ENCODE peak calls at places on chromosomes 4 and X, in eight cellular contexts. One of them, this sample, is unnamed.

GRCh38 chrX:103585421-103586313 is at the start of gene TCEAL4:
- DNase-seq in nephron progenitor cell: peak; percentile 64
- DNase-seq in brain microvascular endothelial cell: peak; percentile 20
- DNase-seq in activated T-helper 1 cell treated with Interleukin-2 at 50 U/mL for 16 hours: no peak
- DNase-seq in HFF-Myc: no peak
- DNase-seq in Ammon's horn: peak; percentile 73
- DNase-seq in EL: peak; percentile 41
- DNase-seq in progenitor cell of endocrine pancreas: peak; percentile 36
- DNase-seq in this sample: peak; percentile 33

GRCh38 chr4:21888195-21888976 is 60.2 kb downstream of the KCNIP4 start:
- DNase-seq in nephron progenitor cell: no peak
- DNase-seq in brain microvascular endothelial cell: peak; percentile 89
- DNase-seq in activated T-helper 1 cell treated with Interleukin-2 at 50 U/mL for 16 hours: no peak
- DNase-seq in HFF-Myc: peak; percentile 61
- DNase-seq in Ammon's horn: no peak
- DNase-seq in EL: peak; percentile 91
- DNase-seq in progenitor cell of endocrine pancreas: no peak
- DNase-seq in this sample: peak; percentile 95

GRCh38 chrX:74383611-74384010 is 37.7 kb upstream of the SLC16A2 start:
- DNase-seq in nephron progenitor cell: peak; percentile 16
- DNase-seq in brain microvascular endothelial cell: peak; percentile 35
- DNase-seq in activated T-helper 1 cell treated with Interleukin-2 at 50 U/mL for 16 hours: no peak
- DNase-seq in HFF-Myc: peak; percentile 20
- DNase-seq in Ammon's horn: peak; percentile 72
- DNase-seq in EL: peak; percentile 56
- DNase-seq in progenitor cell of endocrine pancreas: no peak
- DNase-seq in this sample: peak; percentile 58

GRCh38 chrX:131081772-131082755 is 23.9 kb downstream of the ARHGAP36 start:
- DNase-seq in nephron progenitor cell: peak; percentile 60
- DNase-seq in brain microvascular endothelial cell: no peak
- DNase-seq in activated T-helper 1 cell treated with Interleukin-2 at 50 U/mL for 16 hours: no peak
- DNase-seq in HFF-Myc: no peak
- DNase-seq in Ammon's horn: no peak
- DNase-seq in EL: no peak
- DNase-seq in progenitor cell of endocrine pancreas: no peak
- DNase-seq in this sample: no peak

GRCh38 chr4:7890635-7891393 is 48.8 kb downstream of the AFAP1 start:
- DNase-seq in nephron progenitor cell: no peak
- DNase-seq in brain microvascular endothelial cell: no peak
- DNase-seq in activated T-helper 1 cell treated with Interleukin-2 at 50 U/mL for 16 hours: no peak
- DNase-seq in HFF-Myc: peak; percentile 71
- DNase-seq in Ammon's horn: no peak
- DNase-seq in EL: peak; percentile 94
- DNase-seq in progenitor cell of endocrine pancreas: no peak
- DNase-seq in this sample: peak; percentile 63

GRCh38 chr4:148926861-148927260 is 484.6 kb upstream of the NR3C2 start:
- DNase-seq in nephron progenitor cell: no peak
- DNase-seq in brain microvascular endothelial cell: no peak
- DNase-seq in activated T-helper 1 cell treated with Interleukin-2 at 50 U/mL for 16 hours: no peak
- DNase-seq in HFF-Myc: no peak
- DNase-seq in Ammon's horn: no peak
- DNase-seq in EL: no peak
- DNase-seq in progenitor cell of endocrine pancreas: no peak
- DNase-seq in this sample: peak; percentile 76

GRCh38 chr4:129804458-129804981 is 708.6 kb downstream of the C4orf33 start:
- DNase-seq in nephron progenitor cell: no peak
- DNase-seq in brain microvascular endothelial cell: no peak
- DNase-seq in activated T-helper 1 cell treated with Interleukin-2 at 50 U/mL for 16 hours: no peak
- DNase-seq in HFF-Myc: no peak
- DNase-seq in Ammon's horn: no peak
- DNase-seq in EL: no peak
- DNase-seq in progenitor cell of endocrine pancreas: no peak
- DNase-seq in this sample: no peak

GRCh38 chr4:52780627-52781354 is 29.6 kb upstream of the ERVMER34-1 start:
- DNase-seq in nephron progenitor cell: no peak
- DNase-seq in brain microvascular endothelial cell: peak; percentile 5
- DNase-seq in activated T-helper 1 cell treated with Interleukin-2 at 50 U/mL for 16 hours: no peak
- DNase-seq in HFF-Myc: no peak
- DNase-seq in Ammon's horn: no peak
- DNase-seq in EL: peak; percentile 6
- DNase-seq in progenitor cell of endocrine pancreas: no peak
- DNase-seq in this sample: no peak

GRCh38 chrX:107014927-107015326 is 14.9 kb upstream of the MORC4 start:
- DNase-seq in nephron progenitor cell: no peak
- DNase-seq in brain microvascular endothelial cell: no peak
- DNase-seq in activated T-helper 1 cell treated with Interleukin-2 at 50 U/mL for 16 hours: no peak
- DNase-seq in HFF-Myc: no peak
- DNase-seq in Ammon's horn: no peak
- DNase-seq in EL: no peak
- DNase-seq in progenitor cell of endocrine pancreas: no peak
- DNase-seq in this sample: no peak

GRCh38 chrX:23616361-23616760 is 50.9 kb upstream of the PRDX4 start:
- DNase-seq in nephron progenitor cell: no peak
- DNase-seq in brain microvascular endothelial cell: peak; percentile 5
- DNase-seq in activated T-helper 1 cell treated with Interleukin-2 at 50 U/mL for 16 hours: no peak
- DNase-seq in HFF-Myc: no peak
- DNase-seq in Ammon's horn: peak; percentile 17
- DNase-seq in EL: peak; percentile 8
- DNase-seq in progenitor cell of endocrine pancreas: no peak
- DNase-seq in this sample: peak; percentile 36

GRCh38 chr4:85367815-85368214 is 107.1 kb upstream of the ARHGAP24 start:
- DNase-seq in nephron progenitor cell: no peak
- DNase-seq in brain microvascular endothelial cell: no peak
- DNase-seq in activated T-helper 1 cell treated with Interleukin-2 at 50 U/mL for 16 hours: no peak
- DNase-seq in HFF-Myc: no peak
- DNase-seq in Ammon's horn: no peak
- DNase-seq in EL: no peak
- DNase-seq in progenitor cell of endocrine pancreas: no peak
- DNase-seq in this sample: no peak

GRCh38 chrX:53456254-53456653 is 22.1 kb upstream of the HSD17B10 start:
- DNase-seq in nephron progenitor cell: no peak
- DNase-seq in brain microvascular endothelial cell: no peak
- DNase-seq in activated T-helper 1 cell treated with Interleukin-2 at 50 U/mL for 16 hours: no peak
- DNase-seq in HFF-Myc: no peak
- DNase-seq in Ammon's horn: no peak
- DNase-seq in EL: peak; percentile 47
- DNase-seq in progenitor cell of endocrine pancreas: no peak
- DNase-seq in this sample: peak; percentile 47

GRCh38 chr4:78481180-78481579 is 70.4 kb upstream of the ANXA3 start:
- DNase-seq in nephron progenitor cell: no peak
- DNase-seq in brain microvascular endothelial cell: peak; percentile 48
- DNase-seq in activated T-helper 1 cell treated with Interleukin-2 at 50 U/mL for 16 hours: no peak
- DNase-seq in HFF-Myc: peak; percentile 78
- DNase-seq in Ammon's horn: no peak
- DNase-seq in EL: peak; percentile 91
- DNase-seq in progenitor cell of endocrine pancreas: no peak
- DNase-seq in this sample: peak; percentile 66

GRCh38 chr4:152972821-152973613 is 36.9 kb downstream of the FHDC1 start:
- DNase-seq in nephron progenitor cell: no peak
- DNase-seq in brain microvascular endothelial cell: peak; percentile 81
- DNase-seq in activated T-helper 1 cell treated with Interleukin-2 at 50 U/mL for 16 hours: no peak
- DNase-seq in HFF-Myc: peak; percentile 55
- DNase-seq in Ammon's horn: no peak
- DNase-seq in EL: peak; percentile 91
- DNase-seq in progenitor cell of endocrine pancreas: no peak
- DNase-seq in this sample: peak; percentile 95

GRCh38 chr4:153222162-153222789 is 18.0 kb downstream of the TRIM2 start:
- DNase-seq in nephron progenitor cell: peak; percentile 49
- DNase-seq in brain microvascular endothelial cell: peak; percentile 75
- DNase-seq in activated T-helper 1 cell treated with Interleukin-2 at 50 U/mL for 16 hours: no peak
- DNase-seq in HFF-Myc: peak; percentile 63
- DNase-seq in Ammon's horn: peak; percentile 71
- DNase-seq in EL: peak; percentile 85
- DNase-seq in progenitor cell of endocrine pancreas: no peak
- DNase-seq in this sample: peak; percentile 79

GRCh38 chr4:145909331-145909730 is 29.3 kb downstream of the ZNF827 start:
- DNase-seq in nephron progenitor cell: peak; percentile 28
- DNase-seq in brain microvascular endothelial cell: no peak
- DNase-seq in activated T-helper 1 cell treated with Interleukin-2 at 50 U/mL for 16 hours: no peak
- DNase-seq in HFF-Myc: no peak
- DNase-seq in Ammon's horn: no peak
- DNase-seq in EL: peak; percentile 29
- DNase-seq in progenitor cell of endocrine pancreas: no peak
- DNase-seq in this sample: peak; percentile 93

GRCh38 chrX:134235236-134235635 is 1.7 kb upstream of the CCDC160 start:
- DNase-seq in nephron progenitor cell: no peak
- DNase-seq in brain microvascular endothelial cell: no peak
- DNase-seq in activated T-helper 1 cell treated with Interleukin-2 at 50 U/mL for 16 hours: no peak
- DNase-seq in HFF-Myc: no peak
- DNase-seq in Ammon's horn: no peak
- DNase-seq in EL: no peak
- DNase-seq in progenitor cell of endocrine pancreas: no peak
- DNase-seq in this sample: no peak

GRCh38 chr4:169407217-169407845 is 136.6 kb upstream of the SH3RF1 start:
- DNase-seq in nephron progenitor cell: no peak
- DNase-seq in brain microvascular endothelial cell: no peak
- DNase-seq in activated T-helper 1 cell treated with Interleukin-2 at 50 U/mL for 16 hours: no peak
- DNase-seq in HFF-Myc: no peak
- DNase-seq in Ammon's horn: no peak
- DNase-seq in EL: no peak
- DNase-seq in progenitor cell of endocrine pancreas: no peak
- DNase-seq in this sample: no peak

GRCh38 chrX:57771689-57772088 is 91.6 kb upstream of the NLRP2B start:
- DNase-seq in nephron progenitor cell: no peak
- DNase-seq in brain microvascular endothelial cell: no peak
- DNase-seq in activated T-helper 1 cell treated with Interleukin-2 at 50 U/mL for 16 hours: no peak
- DNase-seq in HFF-Myc: no peak
- DNase-seq in Ammon's horn: no peak
- DNase-seq in EL: no peak
- DNase-seq in progenitor cell of endocrine pancreas: no peak
- DNase-seq in this sample: no peak

GRCh38 chrX:124346064-124346876 is at the start of gene SH2D1A:
- DNase-seq in nephron progenitor cell: no peak
- DNase-seq in brain microvascular endothelial cell: no peak
- DNase-seq in activated T-helper 1 cell treated with Interleukin-2 at 50 U/mL for 16 hours: no peak
- DNase-seq in HFF-Myc: no peak
- DNase-seq in Ammon's horn: no peak
- DNase-seq in EL: no peak
- DNase-seq in progenitor cell of endocrine pancreas: no peak
- DNase-seq in this sample: no peak

GRCh38 chrX:151680805-151681204 is 14.5 kb upstream of the PRRG3 start:
- DNase-seq in nephron progenitor cell: peak; percentile 74
- DNase-seq in brain microvascular endothelial cell: peak; percentile 27
- DNase-seq in activated T-helper 1 cell treated with Interleukin-2 at 50 U/mL for 16 hours: no peak
- DNase-seq in HFF-Myc: no peak
- DNase-seq in Ammon's horn: peak; percentile 16
- DNase-seq in EL: peak; percentile 28
- DNase-seq in progenitor cell of endocrine pancreas: peak; percentile 48
- DNase-seq in this sample: peak; percentile 35

GRCh38 chr4:25123236-25123635 is 37.0 kb downstream of the SEPSECS start:
- DNase-seq in nephron progenitor cell: no peak
- DNase-seq in brain microvascular endothelial cell: no peak
- DNase-seq in activated T-helper 1 cell treated with Interleukin-2 at 50 U/mL for 16 hours: no peak
- DNase-seq in HFF-Myc: no peak
- DNase-seq in Ammon's horn: no peak
- DNase-seq in EL: no peak
- DNase-seq in progenitor cell of endocrine pancreas: no peak
- DNase-seq in this sample: no peak

GRCh38 chr4:70838400-70838971 is 1.2 kb downstream of the GRSF1 start:
- DNase-seq in nephron progenitor cell: no peak
- DNase-seq in brain microvascular endothelial cell: no peak
- DNase-seq in activated T-helper 1 cell treated with Interleukin-2 at 50 U/mL for 16 hours: no peak
- DNase-seq in HFF-Myc: no peak
- DNase-seq in Ammon's horn: no peak
- DNase-seq in EL: peak; percentile 8
- DNase-seq in progenitor cell of endocrine pancreas: no peak
- DNase-seq in this sample: no peak

GRCh38 chr4:9762823-9763475 is 18.5 kb upstream of the DRD5 start:
- DNase-seq in nephron progenitor cell: peak; percentile 52
- DNase-seq in brain microvascular endothelial cell: peak; percentile 62
- DNase-seq in activated T-helper 1 cell treated with Interleukin-2 at 50 U/mL for 16 hours: no peak
- DNase-seq in HFF-Myc: peak; percentile 22
- DNase-seq in Ammon's horn: peak; percentile 90
- DNase-seq in EL: peak; percentile 56
- DNase-seq in progenitor cell of endocrine pancreas: peak; percentile 38
- DNase-seq in this sample: peak; percentile 80

GRCh38 chr4:6695660-6696581 is 2.2 kb downstream of the S100P start:
- DNase-seq in nephron progenitor cell: no peak
- DNase-seq in brain microvascular endothelial cell: no peak
- DNase-seq in activated T-helper 1 cell treated with Interleukin-2 at 50 U/mL for 16 hours: peak; percentile 67
- DNase-seq in HFF-Myc: no peak
- DNase-seq in Ammon's horn: no peak
- DNase-seq in EL: no peak
- DNase-seq in progenitor cell of endocrine pancreas: no peak
- DNase-seq in this sample: no peak

GRCh38 chrX:54640721-54641120 is 110.7 kb downstream of the GNL3L start:
- DNase-seq in nephron progenitor cell: peak; percentile 8
- DNase-seq in brain microvascular endothelial cell: no peak
- DNase-seq in activated T-helper 1 cell treated with Interleukin-2 at 50 U/mL for 16 hours: no peak
- DNase-seq in HFF-Myc: peak; percentile 31
- DNase-seq in Ammon's horn: no peak
- DNase-seq in EL: no peak
- DNase-seq in progenitor cell of endocrine pancreas: no peak
- DNase-seq in this sample: no peak

GRCh38 chrX:44025611-44026010 is 52.4 kb upstream of the NDP start:
- DNase-seq in nephron progenitor cell: no peak
- DNase-seq in brain microvascular endothelial cell: peak; percentile 52
- DNase-seq in activated T-helper 1 cell treated with Interleukin-2 at 50 U/mL for 16 hours: no peak
- DNase-seq in HFF-Myc: no peak
- DNase-seq in Ammon's horn: no peak
- DNase-seq in EL: peak; percentile 19
- DNase-seq in progenitor cell of endocrine pancreas: no peak
- DNase-seq in this sample: no peak

GRCh38 chr4:158758142-158758541 is 10.7 kb upstream of the FNIP2 start:
- DNase-seq in nephron progenitor cell: no peak
- DNase-seq in brain microvascular endothelial cell: no peak
- DNase-seq in activated T-helper 1 cell treated with Interleukin-2 at 50 U/mL for 16 hours: no peak
- DNase-seq in HFF-Myc: no peak
- DNase-seq in Ammon's horn: no peak
- DNase-seq in EL: peak; percentile 49
- DNase-seq in progenitor cell of endocrine pancreas: no peak
- DNase-seq in this sample: no peak

GRCh38 chr4:100290585-100290984 is 100.3 kb upstream of the DDIT4L start:
- DNase-seq in nephron progenitor cell: no peak
- DNase-seq in brain microvascular endothelial cell: no peak
- DNase-seq in activated T-helper 1 cell treated with Interleukin-2 at 50 U/mL for 16 hours: no peak
- DNase-seq in HFF-Myc: no peak
- DNase-seq in Ammon's horn: no peak
- DNase-seq in EL: peak; percentile 46
- DNase-seq in progenitor cell of endocrine pancreas: no peak
- DNase-seq in this sample: peak; percentile 87

GRCh38 chrX:153902388-153902787 is 2.1 kb upstream of the AVPR2 start:
- DNase-seq in nephron progenitor cell: no peak
- DNase-seq in brain microvascular endothelial cell: no peak
- DNase-seq in activated T-helper 1 cell treated with Interleukin-2 at 50 U/mL for 16 hours: no peak
- DNase-seq in HFF-Myc: no peak
- DNase-seq in Ammon's horn: no peak
- DNase-seq in EL: peak; percentile 54
- DNase-seq in progenitor cell of endocrine pancreas: no peak
- DNase-seq in this sample: peak; percentile 12

GRCh38 chrX:39112143-39112542 is 310.9 kb downstream of the MID1IP1 start:
- DNase-seq in nephron progenitor cell: no peak
- DNase-seq in brain microvascular endothelial cell: no peak
- DNase-seq in activated T-helper 1 cell treated with Interleukin-2 at 50 U/mL for 16 hours: no peak
- DNase-seq in HFF-Myc: no peak
- DNase-seq in Ammon's horn: no peak
- DNase-seq in EL: no peak
- DNase-seq in progenitor cell of endocrine pancreas: no peak
- DNase-seq in this sample: no peak

GRCh38 chrX:110145854-110146253 is 142.9 kb downstream of the TMEM164 start:
- DNase-seq in nephron progenitor cell: peak; percentile 37
- DNase-seq in brain microvascular endothelial cell: peak; percentile 36
- DNase-seq in activated T-helper 1 cell treated with Interleukin-2 at 50 U/mL for 16 hours: no peak
- DNase-seq in HFF-Myc: no peak
- DNase-seq in Ammon's horn: peak; percentile 46
- DNase-seq in EL: peak; percentile 34
- DNase-seq in progenitor cell of endocrine pancreas: no peak
- DNase-seq in this sample: peak; percentile 42

GRCh38 chrX:148601034-148601433 is 100.6 kb downstream of the AFF2 start:
- DNase-seq in nephron progenitor cell: no peak
- DNase-seq in brain microvascular endothelial cell: no peak
- DNase-seq in activated T-helper 1 cell treated with Interleukin-2 at 50 U/mL for 16 hours: no peak
- DNase-seq in HFF-Myc: no peak
- DNase-seq in Ammon's horn: no peak
- DNase-seq in EL: no peak
- DNase-seq in progenitor cell of endocrine pancreas: no peak
- DNase-seq in this sample: peak; percentile 6

GRCh38 chr4:2059726-2060577 is 825 bp downstream of the NAT8L start:
- DNase-seq in nephron progenitor cell: peak; percentile 53
- DNase-seq in brain microvascular endothelial cell: no peak
- DNase-seq in activated T-helper 1 cell treated with Interleukin-2 at 50 U/mL for 16 hours: no peak
- DNase-seq in HFF-Myc: no peak
- DNase-seq in Ammon's horn: no peak
- DNase-seq in EL: peak; percentile 35
- DNase-seq in progenitor cell of endocrine pancreas: no peak
- DNase-seq in this sample: no peak

This sample was measured in kidney tubule cell.